ENCODE peak calls at places on chromosomes 2 and 18, in six cellular contexts. P, O, B, C, L and K are unnamed samples. For H3K27me3, the result is how much of the 10 kb centered on the place peaks cover.

GRCh38 chr18:24679062-24679461 is 218.6 kb downstream of the HRH4 start:
- DNase-seq in L (no peak), O (no peak), P (no peak), C (no peak), B (no peak), K (no peak)

GRCh38 chr18:34780856-34781255 is 70.8 kb downstream of the DTNA start:
- DNase-seq in P (no peak), O (no peak), L (no peak), B (no peak), C (no peak), K (no peak)

GRCh38 chr2:25714740-25715139 is 41.4 kb upstream of the DTNB start:
- DNase-seq in C (no peak), B (no peak), P (no peak), L (no peak), O (no peak), K (no peak)

GRCh38 chr2:48699377-48699951 is 56.1 kb downstream of the LHCGR start:
- DNase-seq in O (no peak), P (no peak), B (no peak), L (no peak), C (no peak), K (no peak)

GRCh38 chr2:217650716-217651360 is 352.0 kb downstream of the TNS1 start:
- DNase-seq in C (no peak), B (no peak), O (no peak), P (no peak), L (no peak), K (no peak)

GRCh38 chr2:109143214-109144187 is 14.5 kb downstream of the SH3RF3 start:
- DNase-seq in O (no peak), C (no peak), L (no peak), P (no peak), B (no peak), K (peak)

GRCh38 chr2:41896186-41896846 is 151.5 kb upstream of the PKDCC start:
- DNase-seq in O (no peak), P (no peak), L (no peak), C (no peak), B (no peak), K (peak)

GRCh38 chr2:27638709-27639108 is 9.9 kb downstream of the GPN1 start:
- DNase-seq in O (no peak), L (no peak), B (no peak), P (no peak), C (peak), K (no peak)

GRCh38 chr2:205650450-205650849 is 31.9 kb upstream of the NRP2 start:
- DNase-seq in P (no peak), O (no peak), C (no peak), B (no peak), L (no peak), K (no peak)

GRCh38 chr2:159799833-159800232 is 1.8 kb upstream of the CD302 start:
- DNase-seq in L (no peak), B (no peak), C (no peak), P (no peak), O (no peak), K (no peak)

GRCh38 chr2:42239811-42240210 is 70.7 kb downstream of the EML4 start:
- DNase-seq in P (no peak), O (no peak), B (no peak), C (no peak), L (no peak), K (no peak)

GRCh38 chr2:158580760-158581159 is 124.0 kb downstream of the PKP4 start:
- DNase-seq in O (peak), L (no peak), P (no peak), C (no peak), B (no peak), K (no peak)

GRCh38 chr18:5538541-5538940 is 5.3 kb downstream of the EPB41L3 start:
- DNase-seq in O (no peak), L (no peak), P (no peak), C (no peak), B (no peak), K (no peak)
- H3K27me3 ChIP-seq in O (under half), L (under half), P (under half), C (under half), B (under half), K (under half)

GRCh38 chr18:47035156-47035671 is at the start of gene ELOA2:
- DNase-seq in L (no peak), C (no peak), B (no peak), P (no peak), O (no peak), K (no peak)

GRCh38 chr18:47040982-47041381 is 5.6 kb upstream of the ELOA2 start:
- DNase-seq in O (no peak), B (no peak), C (no peak), L (no peak), P (no peak), K (no peak)

GRCh38 chr18:47036927-47037605 is 1.6 kb upstream of the ELOA2 start:
- DNase-seq in O (no peak), P (no peak), C (no peak), B (no peak), L (no peak), K (no peak)

GRCh38 chr18:47032945-47033344 is 2.5 kb downstream of the ELOA2 start:
- DNase-seq in P (no peak), L (no peak), B (no peak), O (no peak), C (no peak), K (no peak)

DNA sequence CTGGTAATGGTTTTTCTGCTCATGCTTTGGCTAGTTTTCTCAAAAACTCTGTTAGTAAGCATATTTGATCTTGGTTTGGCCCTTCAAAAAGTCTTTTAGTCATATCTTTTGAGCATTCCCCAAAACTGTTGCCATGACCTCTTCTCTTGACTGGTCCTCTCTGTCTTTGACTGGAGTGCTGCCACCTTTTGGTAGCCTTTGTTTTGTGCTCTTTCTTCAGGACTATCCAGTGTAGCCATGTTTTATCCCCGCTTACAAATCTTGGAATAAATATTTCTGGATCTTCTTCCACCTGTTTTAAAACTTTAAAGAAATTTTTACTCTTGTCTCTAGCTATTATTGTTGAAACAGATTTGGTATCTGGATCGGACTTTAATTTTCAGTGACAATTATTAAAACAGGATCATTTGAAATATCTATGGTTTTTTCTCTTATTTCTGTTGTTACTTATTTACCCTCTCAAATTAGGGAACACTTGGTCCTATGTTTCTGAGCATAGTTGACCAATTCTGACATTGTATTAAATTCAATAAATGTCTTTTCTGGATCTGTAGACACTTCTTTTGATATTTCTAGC is 965 bp upstream of the ELOA2 start:
- DNase-seq in O (no peak), B (no peak), P (no peak), C (no peak), L (no peak), K (no peak)
- TF ChIP-seq CTCF in O (no peak), B (peak), P (peak), C (peak), L (no peak), K (no peak)

GRCh38 chr2:46818141-46818552 is 97.5 kb downstream of the MCFD2 start:
- DNase-seq in P (peak), L (peak), O (peak), C (no peak), B (peak), K (no peak)

GRCh38 chr2:46825231-46825957 is 90.2 kb downstream of the MCFD2 start:
- DNase-seq in O (no peak), C (no peak), P (peak), B (no peak), L (no peak), K (no peak)

GRCh38 chr2:46824611-46825010 is 91.0 kb downstream of the MCFD2 start:
- DNase-seq in C (no peak), O (no peak), B (no peak), L (no peak), P (no peak), K (no peak)

GRCh38 chr2:46818819-46819218 is 96.8 kb downstream of the MCFD2 start:
- DNase-seq in B (no peak), O (peak), L (no peak), P (peak), C (no peak), K (no peak)

GRCh38 chr2:46821600-46821999 is 94.0 kb downstream of the MCFD2 start:
- DNase-seq in L (no peak), P (peak), C (no peak), B (no peak), O (no peak), K (no peak)
- H3K27me3 ChIP-seq in L (under half), P (under half), C (under half), B (under half), O (under half), K (under half)

GRCh38 chr2:188969236-188970032 is 4.7 kb upstream of the COL3A1 start:
- DNase-seq in L (no peak), P (no peak), B (no peak), O (no peak), C (no peak), K (no peak)
- TF ChIP-seq CTCF in L (no peak), P (no peak), B (no peak), O (no peak), C (no peak), K (no peak)

GRCh38 chr2:23388292-23388691 is 3.3 kb downstream of the KLHL29 start:
- DNase-seq in O (no peak), B (no peak), C (no peak), P (no peak), L (no peak), K (no peak)
- H3K27me3 ChIP-seq in O (under half), B (half or more), C (under half), P (under half), L (half or more), K (under half)